ENCODE peak calls at places on chromosomes 1 and 21, in five cellular contexts. N is H1, T is H9, X is neuronal stem cell, L is trophoblast cell. U is an unnamed sample.

GRCh38 chr1:43822040-43822439 is 111.6 kb upstream of the ARTN start:
- DNase-seq in N (peak), T (no peak), X (no peak), L (peak), U (peak)

GRCh38 chr1:110616587-110616986 is 10.4 kb upstream of the KCNA2 start:
- DNase-seq in N (no peak), T (no peak), X (no peak), L (no peak), U (no peak)

GRCh38 chr1:180614746-180615145 is 17.1 kb upstream of the XPR1 start:
- DNase-seq in N (no peak), T (no peak), X (no peak), L (no peak), U (no peak)

GRCh38 chr1:53982034-53982761 is 35.8 kb downstream of the LDLRAD1 start:
- DNase-seq in N (peak), T (peak), X (peak), L (no peak), U (peak)

GRCh38 chr1:111366256-111366655 is 61.3 kb downstream of the OVGP1 start:
- DNase-seq in N (no peak), T (no peak), X (no peak), L (no peak), U (peak)

GRCh38 chr1:117821382-117821755 is 108.1 kb downstream of the GDAP2 start:
- DNase-seq in N (no peak), T (no peak), X (no peak), L (no peak), U (no peak)

GRCh38 chr1:9143250-9143649 is 14.3 kb upstream of the GPR157 start:
- DNase-seq in N (no peak), T (no peak), X (no peak), L (peak), U (peak)

GRCh38 chr21:26093094-26093493 is 77.5 kb downstream of the APP start:
- DNase-seq in N (no peak), T (no peak), X (no peak), L (peak), U (peak)

GRCh38 chr1:170881268-170882265 is 53.8 kb upstream of the MROH9 start:
- DNase-seq in N (no peak), T (no peak), X (peak), L (peak), U (peak)

GRCh38 chr1:73673980-73674379 is 524.0 kb downstream of the LRRIQ3 start:
- DNase-seq in N (no peak), T (no peak), X (no peak), L (no peak), U (no peak)

GRCh38 chr1:19676438-19676922 is 11.8 kb downstream of the HTR6 start:
- DNase-seq in N (peak), T (peak), X (peak), L (peak), U (peak)

GRCh38 chr1:23452011-23452411 is 27.5 kb upstream of the TCEA3 start:
- DNase-seq in N (no peak), T (no peak), X (no peak), L (peak), U (no peak)

GRCh38 chr1:26546819-26547218 is 17.3 kb downstream of the RPS6KA1 start:
- DNase-seq in N (no peak), T (no peak), X (no peak), L (no peak), U (no peak)
- H2BK12ac ChIP-seq in N (no peak), T (no peak), X (no peak), L (no peak), U (no peak)

GRCh38 chr1:97396463-97396862 is 524.4 kb downstream of the DPYD start:
- DNase-seq in N (no peak), T (no peak), X (no peak), L (no peak), U (no peak)

DNA sequence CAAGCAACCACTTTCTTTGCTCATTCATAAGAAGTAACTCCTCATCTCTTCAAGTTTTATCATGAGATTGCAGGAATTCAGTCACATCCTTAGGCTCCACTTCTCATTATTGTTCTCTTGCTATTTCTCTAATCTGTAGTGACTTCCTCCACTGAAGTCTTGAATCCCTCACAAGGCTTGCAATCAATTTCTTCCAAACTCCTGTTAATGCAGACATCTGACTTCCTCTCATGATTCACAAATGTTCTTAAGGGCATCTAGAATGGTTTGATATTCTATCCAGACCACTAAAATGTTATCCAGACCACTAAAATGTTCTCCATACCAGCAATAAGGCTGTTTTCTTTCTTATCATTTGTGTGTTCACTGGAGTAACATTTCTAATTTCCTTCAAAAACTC is 528.1 kb downstream of the DPYD start:
- DNase-seq in N (no peak), T (no peak), X (no peak), L (no peak), U (no peak)
- H2BK12ac ChIP-seq in N (no peak), T (no peak), X (no peak), L (no peak), U (no peak)

DNA sequence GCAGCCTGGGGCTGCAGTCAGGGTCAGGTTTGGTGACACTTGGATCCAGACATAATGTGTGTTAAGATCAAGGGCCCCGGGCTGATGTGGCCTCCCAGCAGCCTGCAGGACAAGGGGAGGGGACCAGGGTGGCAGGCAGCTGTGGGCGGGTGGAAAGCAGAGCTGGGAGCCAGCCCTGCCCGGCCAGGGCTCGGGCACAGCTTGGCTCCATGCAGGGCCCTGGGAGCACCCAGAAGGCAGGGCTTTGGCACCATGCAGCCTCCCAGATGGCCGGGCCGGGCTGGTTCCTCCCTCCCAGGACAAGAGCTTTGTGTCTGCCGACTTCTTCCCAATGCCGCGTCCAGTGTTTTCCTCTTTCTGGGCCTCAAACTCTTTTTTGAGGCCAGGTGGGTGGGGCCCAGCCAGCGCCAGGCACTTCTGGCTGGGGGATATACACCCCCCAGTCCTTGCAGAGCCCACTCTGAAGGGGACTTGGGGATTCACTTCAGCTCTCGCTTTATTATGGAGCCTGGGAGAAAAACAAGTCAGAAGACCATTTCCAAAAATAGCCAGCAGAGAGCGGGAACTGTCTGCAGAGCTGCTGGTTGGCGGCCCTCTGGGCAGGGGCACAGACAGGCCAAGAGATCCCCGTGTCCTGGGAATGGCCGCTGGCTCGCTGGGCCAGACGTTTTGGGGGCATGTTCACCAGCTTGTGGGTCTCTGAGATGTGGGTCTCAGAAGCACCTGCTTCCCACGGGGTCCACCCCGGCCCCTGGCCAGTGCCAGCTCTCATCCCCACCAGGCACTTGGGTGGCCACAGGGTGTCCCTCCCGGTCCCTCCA is 103.8 kb upstream of the ARHGEF16 start:
- DNase-seq in N (no peak), T (no peak), X (no peak), L (no peak), U (no peak)
- H2BK12ac ChIP-seq in N (no peak), T (no peak), X (no peak), L (no peak), U (no peak)

GRCh38 chr1:86054396-86054795 is 102.2 kb downstream of the COL24A1 start:
- DNase-seq in N (no peak), T (no peak), X (no peak), L (no peak), U (no peak)

GRCh38 chr1:86052948-86053698 is 103.4 kb downstream of the COL24A1 start:
- DNase-seq in N (no peak), T (no peak), X (no peak), L (no peak), U (no peak)
- H2BK12ac ChIP-seq in N (no peak), T (no peak), X (no peak), L (no peak), U (no peak)

GRCh38 chr1:247375747-247376146 is 40.2 kb upstream of the NLRP3 start:
- DNase-seq in N (no peak), T (peak), X (no peak), L (no peak), U (no peak)

GRCh38 chr1:247368501-247368900 is 36.8 kb upstream of the ZNF496 start:
- DNase-seq in N (no peak), T (no peak), X (no peak), L (no peak), U (no peak)

GRCh38 chr1:247370786-247371732 is 39.4 kb upstream of the ZNF496 start:
- DNase-seq in N (no peak), T (no peak), X (no peak), L (no peak), U (peak)

GRCh38 chr1:247373721-247374141 is 42.1 kb upstream of the ZNF496 start:
- DNase-seq in N (no peak), T (peak), X (peak), L (peak), U (no peak)

DNA sequence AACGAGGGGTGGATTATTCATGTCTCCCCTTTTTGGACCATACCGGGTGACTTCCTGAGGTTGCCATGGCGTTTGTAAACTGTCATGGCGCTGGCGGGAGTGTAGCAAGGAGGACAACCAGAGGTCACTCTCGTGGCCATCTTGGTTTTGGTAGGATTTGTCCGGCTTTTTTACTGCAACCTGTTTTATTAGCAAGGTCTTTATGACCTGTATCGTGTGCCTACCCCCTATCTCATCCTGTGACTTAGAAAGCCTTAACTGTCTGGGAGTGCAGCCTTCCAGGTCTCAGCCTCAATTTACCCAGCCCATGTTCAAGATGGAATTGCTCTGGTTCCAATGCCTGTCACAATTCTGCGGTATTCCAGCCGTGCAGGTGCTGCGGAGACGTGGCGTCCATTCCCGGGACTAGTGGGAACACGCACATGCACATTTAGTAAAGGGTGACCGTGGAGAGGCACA is 40.2 kb upstream of the ZNF496 start:
- DNase-seq in N (no peak), T (no peak), X (no peak), L (no peak), U (no peak)
- H2BK12ac ChIP-seq in N (peak), T (no peak), X (no peak), L (peak), U (no peak)

GRCh38 chr1:52360595-52360968 is 5.4 kb downstream of the CC2D1B start:
- DNase-seq in N (no peak), T (no peak), X (no peak), L (no peak), U (no peak)

GRCh38 chr1:52359676-52360594 is 6.1 kb downstream of the CC2D1B start:
- DNase-seq in N (no peak), T (no peak), X (no peak), L (no peak), U (no peak)

GRCh38 chr1:52356818-52357355 is 9.1 kb downstream of the CC2D1B start:
- DNase-seq in N (no peak), T (no peak), X (no peak), L (no peak), U (no peak)

GRCh38 chr1:52357397-52357796 is 8.6 kb downstream of the CC2D1B start:
- DNase-seq in N (no peak), T (no peak), X (no peak), L (no peak), U (no peak)

GRCh38 chr1:52358851-52359497 is 7.0 kb downstream of the CC2D1B start:
- DNase-seq in N (no peak), T (no peak), X (no peak), L (no peak), U (no peak)
- H2BK12ac ChIP-seq in N (no peak), T (no peak), X (peak), L (no peak), U (no peak)

GRCh38 chr1:214709241-214709640 is 106.2 kb downstream of the CENPF start:
- DNase-seq in N (no peak), T (no peak), X (no peak), L (peak), U (peak)
- H2BK12ac ChIP-seq in N (no peak), T (no peak), X (no peak), L (no peak), U (no peak)

GRCh38 chr1:6348511-6349191 is 44.9 kb downstream of the ACOT7 start:
- DNase-seq in N (no peak), T (no peak), X (no peak), L (peak), U (no peak)

GRCh38 chr1:6351480-6352137 is 42.0 kb downstream of the ACOT7 start:
- DNase-seq in N (no peak), T (no peak), X (no peak), L (peak), U (no peak)

GRCh38 chr1:6350416-6351088 is 43.0 kb downstream of the ACOT7 start:
- DNase-seq in N (no peak), T (no peak), X (no peak), L (no peak), U (no peak)

GRCh38 chr1:6347641-6348487 is 45.7 kb downstream of the ACOT7 start:
- DNase-seq in N (no peak), T (peak), X (no peak), L (peak), U (peak)

GRCh38 chr1:6349254-6349943 is 44.2 kb downstream of the ACOT7 start:
- DNase-seq in N (no peak), T (no peak), X (no peak), L (no peak), U (no peak)
- H2BK12ac ChIP-seq in N (no peak), T (no peak), X (peak), L (no peak), U (no peak)

DNA sequence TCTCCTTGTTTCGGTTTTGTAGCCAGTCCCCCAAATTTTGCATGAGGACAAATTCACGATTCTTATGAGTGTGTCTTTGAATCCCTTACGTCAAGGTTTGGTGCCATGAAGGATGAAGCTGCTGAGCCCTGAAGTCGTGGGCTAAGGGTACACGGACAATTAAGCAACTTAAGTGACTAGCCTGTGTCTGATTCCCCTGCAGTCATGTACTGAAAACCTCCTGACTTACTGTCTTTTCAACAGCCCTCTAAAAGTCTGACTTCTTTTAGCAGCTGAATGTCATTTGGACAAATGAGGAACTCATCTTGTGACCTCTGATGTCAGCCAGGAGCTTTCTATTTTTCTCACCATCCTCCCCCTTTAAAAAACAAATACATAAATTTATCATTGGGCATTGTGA is 27.1 kb upstream of the C1orf105 start:
- DNase-seq in N (no peak), T (no peak), X (no peak), L (peak), U (no peak)
- H2BK12ac ChIP-seq in N (no peak), T (no peak), X (no peak), L (peak), U (peak)

GRCh38 chr1:90043573-90043972 is 48.7 kb downstream of the ZNF326 start:
- DNase-seq in N (no peak), T (no peak), X (no peak), L (no peak), U (no peak)
- H2BK12ac ChIP-seq in N (no peak), T (no peak), X (no peak), L (no peak), U (no peak)